ENCODE peak calls at places on chromosomes 1 and 21, in eight cellular contexts. Q, Y, N, O, S, W, K and J are unnamed samples. For H3K4me1, the result is how much of the 10 kb centered on the place peaks cover.

GRCh38 chr1:15605398-15606080 is 11.7 kb upstream of the DDI2 start:
- DNase-seq in Q (no peak), Y (no peak), N (peak), O (no peak), S (no peak), W (no peak), K (no peak), J (no peak)

GRCh38 chr1:47513393-47513792 is 75.5 kb downstream of the FOXD2 start:
- DNase-seq in Q (no peak), Y (no peak), N (no peak), O (no peak), S (no peak), W (no peak), K (no peak), J (no peak)

GRCh38 chr1:62686822-62687221 is 1.4 kb downstream of the DOCK7 start:
- DNase-seq in Q (no peak), Y (no peak), N (no peak), O (no peak), S (no peak), W (no peak), K (no peak), J (no peak)

GRCh38 chr21:44508711-44509445 is 31.1 kb downstream of the KRTAP10-1 start:
- DNase-seq in Q (no peak), Y (no peak), N (no peak), O (no peak), S (no peak), W (no peak), K (no peak), J (no peak)

GRCh38 chr1:68624233-68624632 is 127.4 kb upstream of the DEPDC1 start:
- DNase-seq in Q (no peak), Y (no peak), N (no peak), O (no peak), S (no peak), W (peak), K (no peak), J (no peak)

GRCh38 chr1:174158767-174159252 is 510 bp upstream of the RABGAP1L start:
- DNase-seq in Q (no peak), Y (no peak), N (no peak), O (no peak), S (no peak), W (peak), K (no peak), J (no peak)

GRCh38 chr1:230208619-230209261 is 141.7 kb downstream of the GALNT2 start:
- DNase-seq in Q (no peak), Y (no peak), N (no peak), O (no peak), S (no peak), W (no peak), K (no peak), J (no peak)

GRCh38 chr1:227318852-227319607 is 738 bp upstream of the CDC42BPA start:
- DNase-seq in Q (peak), Y (peak), N (peak), O (peak), S (no peak), W (peak), K (peak), J (no peak)

GRCh38 chr1:23727362-23727811 is 15.9 kb upstream of the ELOA start:
- DNase-seq in Q (peak), Y (peak), N (peak), O (peak), S (no peak), W (no peak), K (peak), J (peak)

GRCh38 chr1:119449964-119450363 is 35.0 kb downstream of the HSD3B2 start:
- DNase-seq in Q (no peak), Y (no peak), N (peak), O (no peak), S (no peak), W (no peak), K (no peak), J (no peak)

GRCh38 chr21:31279986-31280385 is 64.1 kb downstream of the TIAM1 start:
- DNase-seq in Q (no peak), Y (no peak), N (no peak), O (no peak), S (no peak), W (no peak), K (no peak), J (no peak)

GRCh38 chr1:114218397-114219237 is 64.9 kb upstream of the SYT6 start:
- DNase-seq in Q (no peak), Y (no peak), N (no peak), O (no peak), S (no peak), W (no peak), K (no peak), J (no peak)

GRCh38 chr1:238404506-238404905 is 513.8 kb upstream of the ZP4 start:
- DNase-seq in Q (no peak), Y (no peak), N (no peak), O (no peak), S (no peak), W (no peak), K (no peak), J (no peak)

GRCh38 chr1:33429846-33430750 is 797 bp downstream of the PHC2 start:
- DNase-seq in Q (peak), Y (peak), N (no peak), O (peak), S (no peak), W (peak), K (peak), J (no peak)

GRCh38 chr1:193537266-193538003 is 351.0 kb upstream of the B3GALT2 start:
- DNase-seq in Q (no peak), Y (no peak), N (no peak), O (no peak), S (no peak), W (no peak), K (no peak), J (no peak)

GRCh38 chr1:146007048-146007784 is 10.8 kb upstream of the TXNIP start:
- DNase-seq in Q (peak), Y (no peak), N (peak), O (no peak), S (no peak), W (peak), K (peak), J (peak)

GRCh38 chr1:6614019-6614952 is 755 bp downstream of the PHF13 start:
- DNase-seq in Q (peak), Y (peak), N (no peak), O (peak), S (no peak), W (no peak), K (peak), J (no peak)

GRCh38 chr1:40435471-40435870 is 14.8 kb upstream of the ZFP69B start:
- DNase-seq in Q (no peak), Y (no peak), N (no peak), O (no peak), S (no peak), W (no peak), K (no peak), J (no peak)
- TF ChIP-seq EP300 in Q (no peak), Y (no peak), N (no peak), O (no peak), S (no peak), W (no peak), K (no peak), J (no peak)

GRCh38 chr1:38095337-38096030 is 48.9 kb upstream of the POU3F1 start:
- DNase-seq in Q (no peak), Y (no peak), N (no peak), O (no peak), S (no peak), W (no peak), K (no peak), J (no peak)
- H3K4me1 ChIP-seq in Q (under half), Y (under half), N (under half), O (under half), S (under half), W (under half), K (under half), J (under half)

GRCh38 chr1:160058087-160058486 is 11.9 kb downstream of the KCNJ10 start:
- DNase-seq in Q (no peak), Y (no peak), N (no peak), O (no peak), S (no peak), W (no peak), K (no peak), J (no peak)
- TF ChIP-seq CTCF in Q (no peak), Y (no peak), N (peak), O (no peak), S (peak), W (peak), K (no peak), J (no peak)

DNA sequence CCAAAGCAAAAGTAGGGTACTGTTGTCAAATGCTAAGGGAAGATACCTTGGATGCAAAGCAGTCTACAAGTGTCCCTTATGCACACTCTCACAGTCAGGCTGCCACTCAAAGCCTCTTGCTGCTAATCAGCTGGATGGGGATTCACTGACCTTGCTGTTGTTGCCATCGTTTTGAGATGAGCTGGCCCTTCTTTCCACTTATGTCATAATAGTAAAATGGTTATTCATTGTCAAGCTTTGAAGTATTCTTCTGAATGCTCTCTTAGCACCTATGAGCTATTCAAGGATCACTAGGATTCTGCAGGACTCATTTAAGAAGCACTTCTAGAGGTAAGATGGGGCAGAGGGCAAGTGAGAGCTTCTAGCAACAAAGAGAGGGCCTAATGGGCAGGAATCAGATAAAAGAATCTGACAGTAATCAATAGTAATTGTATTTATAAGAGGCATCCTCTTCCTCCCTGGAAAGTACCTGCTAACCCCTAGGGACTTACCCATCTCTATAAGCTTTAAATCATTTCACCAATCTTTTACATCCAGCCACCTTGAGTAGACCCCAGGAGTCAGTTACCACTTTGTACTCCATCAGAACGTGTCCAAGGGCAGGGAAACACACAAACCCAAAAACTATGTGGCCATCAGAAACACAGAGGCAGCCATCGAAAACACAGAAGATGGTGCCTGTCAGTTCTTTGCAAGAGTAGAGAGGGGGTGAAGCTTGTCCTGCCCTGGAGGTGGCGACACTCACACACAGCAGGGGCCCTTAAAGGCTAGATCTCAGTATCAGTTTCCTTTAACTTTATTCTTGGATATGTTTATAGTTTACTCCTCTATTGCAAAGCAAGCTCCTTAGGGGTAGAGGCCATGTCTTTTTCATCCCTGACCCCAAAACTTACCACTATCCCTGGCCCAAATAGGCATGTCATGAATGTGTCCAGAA is 103.7 kb upstream of the NFIA start:
- DNase-seq in Q (no peak), Y (no peak), N (peak), O (peak), S (no peak), W (peak), K (peak), J (no peak)
- TF ChIP-seq EP300 in Q (no peak), Y (no peak), N (no peak), O (no peak), S (no peak), W (no peak), K (no peak), J (no peak)

GRCh38 chr1:8095584-8095983 is 69.5 kb upstream of the ERRFI1 start:
- DNase-seq in Q (no peak), Y (no peak), N (no peak), O (no peak), S (no peak), W (no peak), K (no peak), J (no peak)
- H3K4me1 ChIP-seq in Q (under half), Y (under half), N (half or more), O (under half), S (under half), W (half or more), K (under half), J (under half)

DNA sequence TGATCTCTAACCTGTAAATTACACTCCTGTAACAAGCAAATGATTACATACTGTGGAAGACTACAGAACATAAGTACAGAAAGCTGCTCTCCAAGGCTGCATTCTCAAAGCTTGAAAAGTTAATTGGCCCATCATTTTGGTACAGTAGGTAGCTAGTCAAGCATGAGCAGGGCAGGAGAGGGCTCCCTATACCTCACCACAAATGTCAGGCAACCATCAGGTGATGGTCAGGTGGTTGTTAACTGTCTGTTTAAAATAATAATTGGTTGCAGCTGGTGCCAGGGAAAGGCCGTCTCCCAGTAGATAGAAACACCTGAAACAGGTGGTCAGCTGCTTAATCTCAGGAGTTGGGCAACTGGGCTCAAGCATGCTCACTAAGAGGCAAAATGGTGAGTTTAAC is 13.1 kb upstream of the SLC1A7 start:
- DNase-seq in Q (no peak), Y (no peak), N (no peak), O (no peak), S (peak), W (no peak), K (no peak), J (no peak)
- TF ChIP-seq CTCF in Q (no peak), Y (no peak), N (peak), O (no peak), S (no peak), W (no peak), K (no peak), J (no peak)

GRCh38 chr1:150516616-150517015 is 1.1 kb downstream of the FALEC start:
- DNase-seq in Q (no peak), Y (no peak), N (peak), O (no peak), S (no peak), W (no peak), K (no peak), J (no peak)

GRCh38 chr1:150515328-150516049 is at the start of gene FALEC:
- DNase-seq in Q (peak), Y (peak), N (peak), O (peak), S (peak), W (peak), K (peak), J (peak)

GRCh38 chr1:150514913-150515327 is 632 bp upstream of the FALEC start:
- DNase-seq in Q (no peak), Y (peak), N (no peak), O (no peak), S (no peak), W (no peak), K (no peak), J (no peak)

GRCh38 chr1:150514260-150514659 is 1.3 kb upstream of the FALEC start:
- DNase-seq in Q (no peak), Y (no peak), N (no peak), O (no peak), S (no peak), W (no peak), K (no peak), J (no peak)

DNA sequence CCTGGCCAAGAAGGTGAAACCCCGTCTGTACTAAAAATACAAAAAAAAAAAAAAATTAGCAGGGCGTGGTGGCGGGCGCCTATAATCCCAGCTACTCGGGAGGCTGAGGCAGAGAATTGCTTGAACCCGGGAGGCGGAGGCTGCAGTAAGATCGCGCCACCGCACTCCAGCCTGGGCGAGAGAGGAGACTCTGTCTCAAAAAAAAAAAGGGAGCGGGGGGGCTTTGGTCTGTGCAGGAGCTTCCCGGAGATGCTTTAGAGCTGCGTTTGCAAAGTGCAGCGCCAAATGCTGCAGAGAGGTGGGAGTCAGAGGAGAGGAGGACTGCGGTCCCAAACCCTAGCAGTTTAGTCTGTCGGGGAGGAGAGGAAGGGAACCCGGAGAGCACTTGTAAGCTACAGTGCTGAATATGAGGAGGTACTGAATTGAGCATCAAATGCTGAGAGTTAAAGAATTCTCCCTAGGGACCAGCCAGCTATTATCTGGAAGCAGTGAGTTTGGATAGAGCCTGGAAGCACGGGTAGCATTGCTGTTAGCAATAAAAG is 569 bp downstream of the FALEC start:
- DNase-seq in Q (no peak), Y (no peak), N (no peak), O (no peak), S (no peak), W (no peak), K (no peak), J (no peak)
- TF ChIP-seq EP300 in Q (no peak), Y (no peak), N (no peak), O (no peak), S (no peak), W (no peak), K (no peak), J (no peak)